ENCODE peak calls at places on chromosomes 16 and 17, in eight cellular contexts. S is astrocyte, Q is bronchial epithelial cell, J is brain microvascular endothelial cell, M is BE2C, P is SK-N-SH, C is spleen, X is tibial artery. K is an unnamed sample.

GRCh38 chr17:2700491-2701141 is 10.9 kb downstream of the CLUH start:
- DNase-seq in S (no peak), Q (no peak), J (no peak), M (no peak), P (peak), C (peak), X (no peak), K (no peak)

GRCh38 chr16:22120440-22120839 is 28.1 kb downstream of the VWA3A start:
- DNase-seq in S (no peak), Q (no peak), J (no peak), M (no peak), P (no peak), C (no peak), X (no peak), K (no peak)

GRCh38 chr17:81582341-81582740 is 30.2 kb upstream of the FAAP100 start:
- DNase-seq in S (peak), Q (no peak), J (peak), M (no peak), P (no peak), C (no peak), X (no peak), K (peak)

GRCh38 chr17:31427684-31428083 is 36.2 kb downstream of the RAB11FIP4 start:
- DNase-seq in S (no peak), Q (no peak), J (no peak), M (no peak), P (no peak), C (peak), X (no peak), K (no peak)

GRCh38 chr16:88119881-88120280 is 168.6 kb downstream of the BANP start:
- DNase-seq in S (no peak), Q (no peak), J (no peak), M (no peak), P (no peak), C (no peak), X (no peak), K (no peak)

GRCh38 chr16:381788-382717 is at the start of gene PGAP6:
- DNase-seq in S (no peak), Q (no peak), J (no peak), M (peak), P (peak), C (peak), X (peak), K (no peak)

GRCh38 chr17:19579867-19580565 is 46.4 kb downstream of the SLC47A1 start:
- DNase-seq in S (no peak), Q (no peak), J (no peak), M (no peak), P (peak), C (peak), X (no peak), K (no peak)

GRCh38 chr16:68756250-68757051 is 19.4 kb downstream of the CDH1 start:
- DNase-seq in S (no peak), Q (peak), J (no peak), M (no peak), P (no peak), C (no peak), X (no peak), K (no peak)

GRCh38 chr17:55641559-55642160 is 81.0 kb downstream of the TMEM100 start:
- DNase-seq in S (peak), Q (peak), J (peak), M (peak), P (peak), C (peak), X (peak), K (peak)

GRCh38 chr16:13300066-13300465 is 398.7 kb downstream of the SHISA9 start:
- DNase-seq in S (no peak), Q (no peak), J (no peak), M (no peak), P (no peak), C (no peak), X (no peak), K (no peak)

GRCh38 chr17:48628641-48629410 is 2.7 kb upstream of the HOXB9 start:
- DNase-seq in S (no peak), Q (no peak), J (no peak), M (no peak), P (no peak), C (no peak), X (no peak), K (no peak)

GRCh38 chr17:564526-564925 is 150.1 kb downstream of the VPS53 start:
- DNase-seq in S (no peak), Q (peak), J (no peak), M (no peak), P (no peak), C (no peak), X (no peak), K (no peak)

GRCh38 chr16:48291754-48292153 is 44.4 kb upstream of the ABCC11 start:
- DNase-seq in S (no peak), Q (peak), J (no peak), M (no peak), P (no peak), C (no peak), X (no peak), K (no peak)

GRCh38 chr16:87263418-87264052 is 53.7 kb downstream of the C16orf95 start:
- DNase-seq in S (no peak), Q (no peak), J (no peak), M (no peak), P (no peak), C (no peak), X (no peak), K (no peak)

GRCh38 chr17:75909051-75909811 is 4.5 kb upstream of the MRPL38 start:
- DNase-seq in S (no peak), Q (no peak), J (no peak), M (peak), P (no peak), C (no peak), X (no peak), K (no peak)

GRCh38 chr16:83513006-83513755 is 294.6 kb upstream of the HSBP1 start:
- DNase-seq in S (peak), Q (peak), J (peak), M (no peak), P (no peak), C (no peak), X (no peak), K (peak)

GRCh38 chr16:50635505-50636392 is 45.4 kb downstream of the SNX20 start:
- DNase-seq in S (no peak), Q (no peak), J (no peak), M (peak), P (peak), C (no peak), X (no peak), K (no peak)

GRCh38 chr16:89491974-89492687 is 1.8 kb upstream of the ANKRD11 start:
- DNase-seq in S (no peak), Q (no peak), J (no peak), M (peak), P (peak), C (no peak), X (no peak), K (no peak)

GRCh38 chr17:80712089-80712488 is 167.5 kb downstream of the RPTOR start:
- DNase-seq in S (no peak), Q (no peak), J (no peak), M (no peak), P (no peak), C (no peak), X (no peak), K (no peak)

GRCh38 chr16:67249178-67249759 is 490 bp downstream of the SLC9A5 start:
- DNase-seq in S (no peak), Q (no peak), J (no peak), M (no peak), P (no peak), C (no peak), X (peak), K (no peak)
- H3K4me3 ChIP-seq in S (peak), Q (peak), J (peak), M (peak), P (peak), C (peak), X (peak), K (peak)

GRCh38 chr17:63945851-63946439 is 13.8 kb upstream of the CD79B start:
- DNase-seq in S (no peak), Q (no peak), J (no peak), M (no peak), P (no peak), C (peak), X (no peak), K (no peak)

GRCh38 chr17:63941751-63942150 is 9.6 kb upstream of the CD79B start:
- DNase-seq in S (no peak), Q (no peak), J (no peak), M (no peak), P (no peak), C (peak), X (no peak), K (no peak)

GRCh38 chr17:63944736-63945499 is 12.8 kb upstream of the CD79B start:
- DNase-seq in S (no peak), Q (no peak), J (no peak), M (no peak), P (no peak), C (peak), X (no peak), K (no peak)

GRCh38 chr17:63942309-63942985 is 10.3 kb upstream of the CD79B start:
- DNase-seq in S (no peak), Q (no peak), J (no peak), M (no peak), P (no peak), C (peak), X (no peak), K (no peak)

GRCh38 chr17:63943745-63944144 is 11.6 kb upstream of the CD79B start:
- DNase-seq in S (no peak), Q (no peak), J (no peak), M (no peak), P (no peak), C (no peak), X (no peak), K (no peak)
- TF ChIP-seq CTCF in S (no peak), Q (peak), J (peak), M (peak), P (peak), C (no peak), X (no peak), K (peak)

GRCh38 chr16:19644877-19645276 is 73.2 kb downstream of the KNOP1 start:
- DNase-seq in S (no peak), Q (no peak), J (no peak), M (peak), P (peak), C (no peak), X (peak), K (peak)
- H3K4me3 ChIP-seq in S (no peak), Q (no peak), J (no peak), M (no peak), P (no peak), C (no peak), X (no peak), K (no peak)

GRCh38 chr17:16968786-16969185 is 3.1 kb downstream of the TNFRSF13B start:
- DNase-seq in S (no peak), Q (no peak), J (no peak), M (no peak), P (no peak), C (no peak), X (no peak), K (no peak)

GRCh38 chr17:16961792-16962191 is 10.1 kb downstream of the TNFRSF13B start:
- DNase-seq in S (no peak), Q (no peak), J (no peak), M (no peak), P (no peak), C (no peak), X (no peak), K (no peak)

GRCh38 chr17:16962804-16963203 is 9.1 kb downstream of the TNFRSF13B start:
- DNase-seq in S (no peak), Q (no peak), J (no peak), M (no peak), P (no peak), C (no peak), X (no peak), K (no peak)
- TF ChIP-seq CTCF in S (no peak), Q (no peak), J (peak), M (no peak), P (no peak), C (no peak), X (no peak), K (peak)

GRCh38 chr17:77403854-77404253 is 263.1 kb downstream of the SEC14L1 start:
- DNase-seq in S (no peak), Q (no peak), J (no peak), M (no peak), P (no peak), C (no peak), X (no peak), K (no peak)
- H3K4me3 ChIP-seq in S (no peak), Q (no peak), J (no peak), M (no peak), P (no peak), C (no peak), X (no peak), K (no peak)

GRCh38 chr16:5054876-5055865 is 10.6 kb downstream of the C16orf89 start:
- DNase-seq in S (no peak), Q (no peak), J (no peak), M (no peak), P (no peak), C (peak), X (no peak), K (no peak)

GRCh38 chr16:5056347-5056746 is 9.4 kb downstream of the C16orf89 start:
- DNase-seq in S (no peak), Q (peak), J (peak), M (peak), P (peak), C (peak), X (no peak), K (peak)

GRCh38 chr16:5060073-5060641 is 5.6 kb downstream of the C16orf89 start:
- DNase-seq in S (no peak), Q (no peak), J (no peak), M (no peak), P (no peak), C (peak), X (no peak), K (no peak)

GRCh38 chr16:5059386-5060072 is 6.2 kb downstream of the C16orf89 start:
- DNase-seq in S (no peak), Q (no peak), J (no peak), M (no peak), P (no peak), C (peak), X (no peak), K (no peak)

DNA sequence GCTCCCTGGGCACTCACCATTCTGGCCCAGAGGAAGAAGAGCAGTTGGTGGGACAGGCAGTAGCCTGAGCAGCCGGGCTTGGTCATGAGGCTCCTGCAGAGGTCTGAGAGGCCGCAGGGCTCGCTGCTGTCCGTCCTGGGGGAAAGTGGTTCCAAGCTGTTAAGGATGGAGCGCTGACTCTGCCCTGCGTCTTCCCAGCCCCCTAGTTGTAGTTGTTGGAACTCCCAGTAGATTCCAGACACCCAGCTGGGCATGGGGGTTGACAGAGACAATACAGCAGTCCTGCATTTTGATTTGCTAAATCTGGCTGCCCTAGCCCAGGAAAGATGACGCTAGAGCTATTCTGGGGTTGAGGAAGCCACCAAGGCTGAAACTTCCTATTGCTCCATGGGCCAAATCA is 7.3 kb downstream of the C16orf89 start:
- DNase-seq in S (no peak), Q (no peak), J (peak), M (peak), P (peak), C (peak), X (no peak), K (peak)
- TF ChIP-seq CTCF in S (peak), Q (no peak), J (peak), M (peak), P (peak), C (peak), X (no peak), K (peak)

GRCh38 chr17:38467491-38467890 is 39.2 kb downstream of the ARHGAP23 start:
- DNase-seq in S (no peak), Q (no peak), J (no peak), M (no peak), P (no peak), C (no peak), X (no peak), K (no peak)

GRCh38 chr17:38465420-38466345 is 37.4 kb downstream of the ARHGAP23 start:
- DNase-seq in S (no peak), Q (peak), J (no peak), M (no peak), P (peak), C (no peak), X (peak), K (no peak)

GRCh38 chr17:38464251-38464722 is 36.0 kb downstream of the ARHGAP23 start:
- DNase-seq in S (no peak), Q (no peak), J (no peak), M (peak), P (peak), C (no peak), X (peak), K (no peak)

GRCh38 chr17:38464723-38465419 is 36.6 kb downstream of the ARHGAP23 start:
- DNase-seq in S (peak), Q (peak), J (peak), M (peak), P (peak), C (peak), X (peak), K (peak)

GRCh38 chr17:38466346-38467315 is 38.4 kb downstream of the ARHGAP23 start:
- DNase-seq in S (no peak), Q (no peak), J (no peak), M (no peak), P (no peak), C (no peak), X (no peak), K (no peak)
- H3K4me3 ChIP-seq in S (peak), Q (no peak), J (no peak), M (no peak), P (no peak), C (no peak), X (peak), K (no peak)

GRCh38 chr17:74380086-74380958 is 13.0 kb downstream of the GPR142 start:
- DNase-seq in S (no peak), Q (peak), J (no peak), M (no peak), P (no peak), C (no peak), X (peak), K (no peak)
- TF ChIP-seq CTCF in S (no peak), Q (peak), J (no peak), M (no peak), P (no peak), C (no peak), X (no peak), K (no peak)

DNA sequence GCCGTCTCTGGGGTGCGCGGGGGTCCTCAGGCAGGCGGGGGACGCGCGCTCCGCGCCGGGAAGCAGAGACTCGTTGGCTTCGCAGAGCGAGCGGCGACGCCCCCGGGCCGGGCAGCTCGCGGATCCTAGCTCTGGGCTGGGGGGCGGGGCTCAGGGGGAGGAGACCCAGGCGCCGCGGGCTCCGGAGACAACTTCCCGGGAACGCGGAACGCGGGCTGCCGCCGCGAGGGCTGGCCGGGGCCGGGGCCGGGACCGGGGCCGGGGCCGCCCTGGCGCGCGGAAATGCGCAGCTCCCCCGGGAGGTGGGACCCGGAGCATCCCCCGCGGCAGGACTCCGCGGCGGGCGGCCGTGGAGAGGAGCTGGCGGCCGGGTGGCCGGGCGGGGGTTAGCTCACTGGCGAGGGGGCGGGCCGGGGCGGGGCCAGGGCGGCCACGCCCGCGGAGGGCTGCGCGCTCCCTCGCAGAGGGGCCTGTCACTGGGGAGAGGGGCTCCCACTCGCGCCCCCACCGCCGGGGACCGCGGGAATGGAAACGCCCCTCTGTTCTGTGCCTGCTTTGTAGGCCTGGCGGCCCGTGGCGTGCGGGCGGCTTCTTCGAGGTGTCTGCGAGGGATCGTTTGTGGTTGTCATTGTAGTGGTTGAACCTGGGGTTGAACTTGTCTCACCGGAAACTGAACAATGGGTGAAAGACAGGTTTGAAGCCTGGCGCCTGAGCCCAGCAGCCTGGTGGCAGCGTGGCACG is at the start of gene GAS7:
- DNase-seq in S (no peak), Q (no peak), J (no peak), M (no peak), P (peak), C (peak), X (peak), K (peak)
- H3K4me3 ChIP-seq in S (peak), Q (no peak), J (peak), M (no peak), P (no peak), C (peak), X (peak), K (peak)